ENCODE peak calls at places on chromosome 18, in six cellular contexts. T, R, C, H, X and K are unnamed samples. For H3K27me3, the result is how much of the 10 kb centered on the place peaks cover.

GRCh38 chr18:53153281-53153680 is 813.3 kb downstream of the DCC start:
- DNase-seq in T (no peak), R (no peak), C (no peak), H (peak), X (peak), K (no peak)

GRCh38 chr18:22676423-22676822 is 256.7 kb upstream of the RBBP8 start:
- DNase-seq in T (no peak), R (no peak), C (no peak), H (no peak), X (no peak), K (no peak)

GRCh38 chr18:79918089-79919011 is 33.1 kb downstream of the SLC66A2 start:
- DNase-seq in T (peak), R (peak), C (no peak), H (no peak), X (peak), K (no peak)

GRCh38 chr18:44917865-44918476 is 237.3 kb downstream of the SETBP1 start:
- DNase-seq in T (peak), R (peak), C (no peak), H (no peak), X (peak), K (no peak)

GRCh38 chr18:10120622-10121021 is 206.8 kb downstream of the VAPA start:
- DNase-seq in T (no peak), R (no peak), C (no peak), H (no peak), X (no peak), K (no peak)

GRCh38 chr18:74196220-74197119 is 48.1 kb downstream of the TIMM21 start:
- DNase-seq in T (peak), R (no peak), C (peak), H (peak), X (peak), K (peak)

GRCh38 chr18:7383336-7383980 is 152.6 kb downstream of the LRRC30 start:
- DNase-seq in T (no peak), R (no peak), C (no peak), H (no peak), X (no peak), K (no peak)

GRCh38 chr18:65235966-65236634 is 514.7 kb upstream of the CDH7 start:
- DNase-seq in T (no peak), R (peak), C (no peak), H (peak), X (no peak), K (no peak)

GRCh38 chr18:47522359-47522758 is 270.9 kb upstream of the SKOR2 start:
- DNase-seq in T (no peak), R (no peak), C (no peak), H (no peak), X (no peak), K (no peak)

GRCh38 chr18:36017232-36017631 is 44.8 kb downstream of the RMP24 start:
- DNase-seq in T (no peak), R (no peak), C (no peak), H (no peak), X (no peak), K (no peak)

GRCh38 chr18:35490894-35491688 is 6.7 kb downstream of the INO80C start:
- DNase-seq in T (no peak), R (no peak), C (no peak), H (no peak), X (no peak), K (peak)

GRCh38 chr18:75205760-75206109 is 3.2 kb downstream of the PTGR3 start:
- DNase-seq in T (no peak), R (no peak), C (no peak), H (no peak), X (peak), K (no peak)
- H3K27me3 ChIP-seq in T (under half), R (under half), C (under half), H (under half), X (under half), K (under half)

DNA sequence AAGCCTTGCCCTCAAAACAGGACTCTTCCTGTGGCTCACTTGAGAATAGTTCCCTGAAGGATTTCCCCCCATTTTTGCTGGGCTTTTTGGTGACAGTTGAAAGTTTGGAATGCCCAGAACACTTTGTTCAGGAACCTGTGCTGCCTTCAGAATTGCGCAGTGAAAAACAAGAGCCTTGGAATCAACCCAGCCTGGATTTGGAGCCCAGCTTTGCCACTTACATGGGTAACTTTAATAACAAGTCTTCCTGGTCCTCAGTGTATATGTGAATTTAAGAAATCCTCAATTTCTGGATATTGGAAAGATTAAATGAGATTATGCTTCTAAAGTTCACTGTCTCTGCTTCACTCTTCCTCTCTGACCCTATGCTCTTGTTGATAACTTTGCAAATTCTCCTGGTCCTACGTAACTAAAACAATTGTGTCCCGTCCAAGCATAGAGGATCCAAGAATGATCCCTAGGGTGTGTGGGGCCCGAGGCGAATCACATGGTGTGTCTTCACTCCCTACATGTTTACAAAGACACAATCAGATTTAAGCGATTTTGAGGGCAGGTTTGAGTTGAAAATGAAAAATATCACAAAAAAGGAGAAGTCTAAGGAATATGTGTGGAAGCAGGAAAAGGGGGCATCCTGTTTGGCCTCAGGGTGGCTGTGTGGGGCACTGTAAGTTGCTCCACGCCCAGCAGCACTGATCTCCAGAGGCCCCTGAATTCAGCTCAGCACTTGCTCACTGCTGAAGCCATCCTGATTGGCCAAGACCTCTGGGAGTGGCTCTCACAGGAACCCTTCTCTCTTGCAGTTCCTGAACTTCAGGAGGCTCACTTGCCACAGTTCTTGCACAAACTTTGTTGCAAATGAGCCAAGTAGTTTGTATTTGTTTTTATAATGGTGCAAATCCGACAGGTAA is 363.8 kb downstream of the ZNF521 start:
- DNase-seq in T (no peak), R (no peak), C (no peak), H (no peak), X (no peak), K (no peak)
- H3K4me3 ChIP-seq in T (no peak), R (no peak), C (no peak), H (no peak), X (no peak), K (no peak)

DNA sequence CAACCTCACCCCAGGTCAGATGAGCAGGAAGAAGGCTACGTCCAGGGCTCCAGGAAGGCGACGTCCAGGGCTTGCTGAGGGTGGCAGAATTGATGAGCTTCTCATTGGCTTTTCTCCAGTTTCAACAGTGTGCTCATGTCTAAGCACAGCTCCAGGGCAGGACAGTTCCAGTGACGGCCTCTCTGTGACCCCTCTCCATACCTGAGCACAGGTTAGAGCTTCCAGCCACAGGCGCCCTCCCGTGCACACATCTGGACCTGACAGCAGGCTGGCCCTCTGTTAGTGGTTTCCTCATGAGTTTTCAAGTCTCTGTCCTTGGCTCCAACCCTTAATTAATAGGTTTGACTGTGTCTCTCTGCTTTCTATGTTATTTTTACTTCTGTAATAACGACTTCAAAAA is 327.6 kb downstream of the ZNF516 start:
- DNase-seq in T (no peak), R (no peak), C (no peak), H (no peak), X (no peak), K (no peak)
- H3K27me3 ChIP-seq in T (under half), R (under half), C (under half), H (under half), X (under half), K (under half)

DNA sequence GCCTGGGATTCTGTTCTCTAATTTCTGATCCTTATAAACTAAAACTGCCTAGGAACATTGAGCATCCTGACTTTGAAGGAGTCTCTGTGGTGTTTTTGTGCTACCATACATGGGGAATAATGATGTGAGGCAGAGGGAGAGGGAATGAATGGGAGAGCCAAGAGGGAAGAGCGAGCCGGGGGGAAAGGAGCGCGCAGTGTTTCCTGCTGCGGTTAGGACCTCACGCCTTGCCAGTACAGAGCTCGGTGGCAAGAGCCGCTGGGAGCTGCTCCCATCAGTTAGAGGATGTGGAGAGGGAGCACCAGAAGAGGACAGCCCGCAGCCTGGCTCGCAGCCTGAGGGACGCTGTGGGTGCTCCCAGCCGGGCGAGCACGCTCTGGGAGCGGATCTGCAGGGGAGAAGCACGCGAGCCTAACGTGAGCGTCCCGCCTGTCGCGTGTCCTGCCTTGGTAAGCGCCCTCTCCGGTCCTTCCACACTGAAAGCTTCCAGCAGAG is 114.7 kb downstream of the FAM210A start:
- DNase-seq in T (peak), R (peak), C (no peak), H (peak), X (peak), K (peak)
- H3K4me3 ChIP-seq in T (peak), R (no peak), C (no peak), H (no peak), X (peak), K (peak)

GRCh38 chr18:57353940-57354461 is 1.6 kb downstream of the ST8SIA3 start:
- DNase-seq in T (peak), R (peak), C (no peak), H (peak), X (peak), K (peak)
- H3K27me3 ChIP-seq in T (under half), R (under half), C (under half), H (under half), X (under half), K (under half)

GRCh38 chr18:28045880-28046279 is 131.1 kb downstream of the CDH2 start:
- DNase-seq in T (no peak), R (no peak), C (no peak), H (no peak), X (no peak), K (no peak)
- H3K4me3 ChIP-seq in T (no peak), R (no peak), C (no peak), H (no peak), X (no peak), K (no peak)